ENCODE peak calls at places on chromosomes 16 and 17, in six cellular contexts. Z, X, W, H, T and A are unnamed samples.

GRCh38 chr17:68195667-68196393 is 52.0 kb upstream of the AMZ2 start:
- DNase-seq in W (no peak), H (no peak), Z (no peak), X (peak), T (peak), A (no peak)

GRCh38 chr17:16507918-16508533 is 16.0 kb upstream of the LRRC75A start:
- DNase-seq in W (no peak), T (peak), X (no peak), Z (no peak), H (no peak), A (no peak)

GRCh38 chr17:73142763-73143395 is 21.9 kb upstream of the SSTR2 start:
- DNase-seq in X (no peak), H (peak), W (no peak), Z (no peak), T (no peak), A (no peak)

GRCh38 chr16:49415083-49415482 is 41.5 kb downstream of the C16orf78 start:
- DNase-seq in X (no peak), T (no peak), Z (no peak), H (no peak), W (no peak), A (no peak)

GRCh38 chr17:79678091-79678731 is 52.5 kb upstream of the ENPP7 start:
- DNase-seq in W (no peak), T (no peak), H (no peak), Z (no peak), X (no peak), A (no peak)

GRCh38 chr16:30004811-30005242 is 6.0 kb downstream of the DOC2A start:
- DNase-seq in T (no peak), W (no peak), X (no peak), H (no peak), Z (no peak), A (no peak)

GRCh38 chr17:7956208-7956965 is 24.4 kb downstream of the CNTROB start:
- DNase-seq in T (no peak), Z (no peak), H (peak), X (no peak), W (peak), A (no peak)

GRCh38 chr16:23064642-23065041 is 84.6 kb downstream of the USP31 start:
- DNase-seq in X (no peak), H (no peak), Z (no peak), T (no peak), W (no peak), A (no peak)

GRCh38 chr17:330993-331701 is 21.5 kb downstream of the RPH3AL start:
- DNase-seq in T (no peak), W (peak), Z (peak), H (no peak), X (no peak), A (no peak)

GRCh38 chr16:77782694-77783093 is 5.7 kb upstream of the VAT1L start:
- DNase-seq in Z (no peak), H (peak), W (no peak), T (no peak), X (no peak), A (no peak)

GRCh38 chr17:35801583-35802224 is 6.3 kb upstream of the MMP28 start:
- DNase-seq in H (peak), T (no peak), W (peak), X (no peak), Z (no peak), A (no peak)

GRCh38 chr16:81149614-81150013 is 53.4 kb upstream of the GCSH start:
- DNase-seq in H (no peak), W (no peak), X (no peak), Z (no peak), T (no peak), A (no peak)

GRCh38 chr17:30905742-30906100 is 317 bp downstream of the TEFM start:
- DNase-seq in Z (no peak), X (peak), H (no peak), T (peak), W (no peak), A (no peak)

GRCh38 chr17:35666967-35667552 is 64.4 kb upstream of the RASL10B start:
- DNase-seq in W (no peak), X (no peak), T (no peak), H (peak), Z (no peak), A (no peak)

GRCh38 chr16:1287982-1288670 is 21.3 kb upstream of the UBE2I start:
- DNase-seq in Z (no peak), X (no peak), W (no peak), H (peak), T (no peak), A (no peak)

GRCh38 chr17:29176500-29177351 is 3.5 kb downstream of the MYO18A start:
- DNase-seq in H (peak), T (peak), Z (peak), W (no peak), X (peak), A (peak)

GRCh38 chr16:54098247-54098646 is 188.3 kb downstream of the IRX3 start:
- DNase-seq in T (no peak), X (no peak), Z (no peak), H (no peak), W (no peak), A (no peak)

GRCh38 chr17:15463363-15463762 is 4.1 kb downstream of the CDRT4 start:
- DNase-seq in Z (no peak), W (peak), X (peak), H (peak), T (peak), A (no peak)

GRCh38 chr17:79826210-79826680 is 13.0 kb downstream of the CBX4 start:
- DNase-seq in T (no peak), H (no peak), W (no peak), Z (no peak), X (no peak), A (no peak)

GRCh38 chr17:8189041-8189710 is 804 bp downstream of the BORCS6 start:
- DNase-seq in W (no peak), T (no peak), H (peak), Z (peak), X (no peak), A (peak)

GRCh38 chr16:73277066-73277465 is 229.1 kb upstream of the ZFHX3 start:
- DNase-seq in H (no peak), W (no peak), Z (no peak), T (no peak), X (no peak), A (no peak)

GRCh38 chr17:4969551-4970231 is 2.1 kb upstream of the SPAG7 start:
- DNase-seq in H (peak), X (no peak), Z (peak), T (no peak), W (no peak), A (no peak)

GRCh38 chr17:77596491-77597420 is 361.7 kb upstream of the TNRC6C start:
- DNase-seq in H (no peak), X (no peak), T (no peak), W (peak), Z (peak), A (no peak)

GRCh38 chr16:70767377-70768204 is 33.4 kb downstream of the VAC14 start:
- DNase-seq in H (no peak), X (no peak), W (no peak), T (no peak), Z (no peak), A (no peak)

GRCh38 chr16:10964891-10965326 is 20.5 kb downstream of the CLEC16A start:
- DNase-seq in Z (no peak), X (no peak), T (no peak), H (no peak), W (no peak), A (no peak)

GRCh38 chr16:86508947-86509758 is 1.2 kb upstream of the FOXF1 start:
- DNase-seq in W (no peak), X (peak), T (peak), H (peak), Z (no peak), A (no peak)